ENCODE peak calls at places on chromosomes 5 and 9, in nine cellular contexts. O, M, J, D, W, A, T, P and C are unnamed samples.

GRCh38 chr5:157431544-157432200 is 28.3 kb upstream of the NIPAL4 start:
- DNase-seq in O (no peak), M (no peak), J (peak), D (peak), W (no peak), A (peak), T (no peak), P (peak), C (peak)

GRCh38 chr9:89690334-89690912 is 85.6 kb downstream of the GADD45G start:
- DNase-seq in O (no peak), M (no peak), J (no peak), D (no peak), W (no peak), A (no peak), T (no peak), P (no peak), C (no peak)

GRCh38 chr5:125894383-125894782 is 528.8 kb upstream of the GRAMD2B start:
- DNase-seq in O (no peak), M (no peak), J (peak), D (no peak), W (no peak), A (no peak), T (no peak), P (no peak), C (no peak)

GRCh38 chr5:172771439-172772111 is 580 bp upstream of the DUSP1 start:
- DNase-seq in O (no peak), M (no peak), J (no peak), D (peak), W (peak), A (no peak), T (no peak), P (peak), C (no peak)

GRCh38 chr5:178416919-178417318 is 173.3 kb downstream of the COL23A1 start:
- DNase-seq in O (no peak), M (no peak), J (peak), D (peak), W (no peak), A (peak), T (no peak), P (no peak), C (no peak)

GRCh38 chr9:94922098-94922607 is 195.7 kb downstream of the AOPEP start:
- DNase-seq in O (peak), M (no peak), J (peak), D (peak), W (no peak), A (peak), T (no peak), P (no peak), C (no peak)

GRCh38 chr5:167030500-167031120 is 1260.8 kb upstream of the WWC1 start:
- DNase-seq in O (no peak), M (no peak), J (peak), D (peak), W (no peak), A (no peak), T (no peak), P (no peak), C (no peak)

GRCh38 chr5:169768416-169768815 is 131.3 kb downstream of the DOCK2 start:
- DNase-seq in O (no peak), M (no peak), J (no peak), D (no peak), W (no peak), A (no peak), T (no peak), P (no peak), C (no peak)

GRCh38 chr5:94245608-94246007 is 372.8 kb downstream of the KIAA0825 start:
- DNase-seq in O (no peak), M (no peak), J (peak), D (no peak), W (no peak), A (peak), T (peak), P (no peak), C (no peak)

GRCh38 chr9:72808446-72808768 is 144.4 kb downstream of the ALDH1A1 start:
- DNase-seq in O (no peak), M (no peak), J (no peak), D (no peak), W (no peak), A (no peak), T (no peak), P (no peak), C (no peak)

GRCh38 chr5:136886623-136887022 is 521.3 kb upstream of the TRPC7 start:
- DNase-seq in O (no peak), M (no peak), J (no peak), D (no peak), W (no peak), A (no peak), T (no peak), P (no peak), C (no peak)

GRCh38 chr9:34380511-34381315 is 4.0 kb upstream of the MYORG start:
- DNase-seq in O (peak), M (peak), J (peak), D (peak), W (peak), A (peak), T (peak), P (peak), C (peak)

GRCh38 chr5:32953694-32954093 is 242.6 kb downstream of the NPR3 start:
- DNase-seq in O (no peak), M (no peak), J (no peak), D (no peak), W (no peak), A (no peak), T (no peak), P (no peak), C (no peak)